ENCODE peak calls at places on chromosome 14, in five cellular contexts. P is stomach; U is effector memory CD4-positive, alpha-beta T cell; X is GM23338; N is tibial nerve. K is an unnamed sample.
A peak's percentile ranks its signal among the peaks of the same experiment; 100 is the strongest.

GRCh38 chr14:89369656-89370055 is 47.4 kb downstream of the FOXN3 start:
- DNase-seq in P (no peak), U (no peak), X (no peak), N (no peak), K (no peak)

GRCh38 chr14:63523735-63524408 is 19.3 kb downstream of the PPP2R5E start:
- DNase-seq in P (no peak), U (no peak), X (no peak), N (no peak), K (no peak)

GRCh38 chr14:97704316-97704715 is 907.1 kb downstream of the VRK1 start:
- DNase-seq in P (no peak), U (no peak), X (peak; percentile 19), N (no peak), K (no peak)

GRCh38 chr14:68135028-68135427 is 315.4 kb downstream of the RAD51B start:
- DNase-seq in P (no peak), U (no peak), X (no peak), N (no peak), K (no peak)

GRCh38 chr14:75049731-75050201 is 1.5 kb downstream of the MLH3 start:
- DNase-seq in P (no peak), U (no peak), X (no peak), N (no peak), K (no peak)

GRCh38 chr14:102922490-102923200 is at the start of gene AMN:
- DNase-seq in P (no peak), U (no peak), X (peak; percentile 79), N (no peak), K (no peak)

GRCh38 chr14:81938341-81938740 is 404.7 kb upstream of the SEL1L start:
- DNase-seq in P (no peak), U (no peak), X (no peak), N (no peak), K (no peak)

GRCh38 chr14:102654298-102654697 is 61.8 kb downstream of the RCOR1 start:
- DNase-seq in P (no peak), U (no peak), X (no peak), N (no peak), K (no peak)

GRCh38 chr14:103522028-103522581 is 525 bp downstream of the CKB start:
- DNase-seq in P (no peak), U (no peak), X (peak; percentile 57), N (no peak), K (no peak)

GRCh38 chr14:56118611-56119181 is 485 bp downstream of the PELI2 start:
- DNase-seq in P (peak; percentile 44), U (peak; percentile 4), X (peak; percentile 42), N (peak; percentile 18), K (no peak)

GRCh38 chr14:53180272-53181221 is 27.4 kb upstream of the DDHD1 start:
- DNase-seq in P (no peak), U (peak; percentile 43), X (peak; percentile 96), N (no peak), K (no peak)

GRCh38 chr14:78835052-78835451 is 664.9 kb downstream of the NRXN3 start:
- DNase-seq in P (no peak), U (no peak), X (no peak), N (no peak), K (peak; percentile 61)

GRCh38 chr14:42490536-42490935 is 883.9 kb downstream of the LRFN5 start:
- DNase-seq in P (no peak), U (no peak), X (no peak), N (no peak), K (no peak)

GRCh38 chr14:39419272-39419671 is 13.0 kb downstream of the FBXO33 start:
- DNase-seq in P (no peak), U (no peak), X (no peak), N (no peak), K (no peak)

GRCh38 chr14:26775765-26776577 is 178.1 kb upstream of the NOVA1 start:
- DNase-seq in P (no peak), U (no peak), X (no peak), N (no peak), K (no peak)

GRCh38 chr14:102063808-102064429 is 22.9 kb downstream of the HSP90AA1 start:
- DNase-seq in P (no peak), U (no peak), X (peak; percentile 24), N (no peak), K (no peak)

GRCh38 chr14:38350102-38350501 is 94.2 kb upstream of the CLEC14A start:
- DNase-seq in P (no peak), U (no peak), X (no peak), N (no peak), K (no peak)

GRCh38 chr14:95482967-95483842 is 33.2 kb downstream of the SYNE3 start:
- DNase-seq in P (peak; percentile 67), U (no peak), X (no peak), N (peak; percentile 74), K (no peak)

GRCh38 chr14:105171004-105171673 is 2.6 kb upstream of the JAG2 start:
- DNase-seq in P (peak; percentile 34), U (no peak), X (no peak), N (no peak), K (no peak)

GRCh38 chr14:87014854-87015253 is 978.1 kb downstream of the GALC start:
- DNase-seq in P (no peak), U (no peak), X (peak; percentile 13), N (no peak), K (no peak)

GRCh38 chr14:31994391-31995033 is 82.6 kb upstream of the ARHGAP5 start:
- DNase-seq in P (no peak), U (no peak), X (no peak), N (no peak), K (no peak)

GRCh38 chr14:92615451-92615850 is 101.9 kb downstream of the RIN3 start:
- DNase-seq in P (no peak), U (peak; percentile 51), X (no peak), N (no peak), K (no peak)

GRCh38 chr14:22536853-22537338 is 52.1 kb downstream of the DAD1 start:
- DNase-seq in P (peak; percentile 55), U (peak; percentile 69), X (no peak), N (peak; percentile 62), K (no peak)

GRCh38 chr14:34665785-34666425 is 36.0 kb upstream of the SNX6 start:
- DNase-seq in P (no peak), U (peak; percentile 5), X (no peak), N (peak; percentile 76), K (no peak)

GRCh38 chr14:21054123-21054767 is 3.4 kb upstream of the RNASE8 start:
- DNase-seq in P (no peak), U (no peak), X (peak; percentile 27), N (no peak), K (no peak)

GRCh38 chr14:61152851-61153364 is 128.2 kb downstream of the TMEM30B start:
- DNase-seq in P (no peak), U (no peak), X (no peak), N (no peak), K (no peak)

GRCh38 chr14:39499514-39499913 is 67.3 kb upstream of the FBXO33 start:
- DNase-seq in P (no peak), U (no peak), X (no peak), N (no peak), K (no peak)

GRCh38 chr14:75454963-75455546 is 27.2 kb downstream of the JDP2 start:
- DNase-seq in P (peak; percentile 65), U (no peak), X (no peak), N (peak; percentile 73), K (no peak)

GRCh38 chr14:104742586-104743455 is 10.1 kb upstream of the SIVA1 start:
- DNase-seq in P (no peak), U (no peak), X (no peak), N (no peak), K (no peak)

GRCh38 chr14:77142289-77142814 is 761 bp upstream of the ZDHHC22 start:
- DNase-seq in P (no peak), U (no peak), X (no peak), N (no peak), K (no peak)
- H3K27ac ChIP-seq in P (no peak overlapping the region), U (no peak overlapping the region), X (peak overlapping the region; percentile 91), N (no peak overlapping the region), K (peak overlapping the region; percentile 67)

GRCh38 chr14:58816416-58817115 is 178.8 kb downstream of the DACT1 start:
- DNase-seq in P (no peak), U (no peak), X (no peak), N (no peak), K (no peak)
- H3K27ac ChIP-seq in P (no peak overlapping the region), U (no peak overlapping the region), X (no peak overlapping the region), N (no peak overlapping the region), K (peak overlapping the region; percentile 54)

GRCh38 chr14:55101698-55102097 is 27.4 kb upstream of the LGALS3 start:
- DNase-seq in P (no peak), U (no peak), X (no peak), N (no peak), K (no peak)
- H3K27ac ChIP-seq in P (peak overlapping the region; percentile 91), U (peak overlapping the region; percentile 57), X (no peak overlapping the region), N (peak overlapping the region; percentile 87), K (no peak overlapping the region)

DNA sequence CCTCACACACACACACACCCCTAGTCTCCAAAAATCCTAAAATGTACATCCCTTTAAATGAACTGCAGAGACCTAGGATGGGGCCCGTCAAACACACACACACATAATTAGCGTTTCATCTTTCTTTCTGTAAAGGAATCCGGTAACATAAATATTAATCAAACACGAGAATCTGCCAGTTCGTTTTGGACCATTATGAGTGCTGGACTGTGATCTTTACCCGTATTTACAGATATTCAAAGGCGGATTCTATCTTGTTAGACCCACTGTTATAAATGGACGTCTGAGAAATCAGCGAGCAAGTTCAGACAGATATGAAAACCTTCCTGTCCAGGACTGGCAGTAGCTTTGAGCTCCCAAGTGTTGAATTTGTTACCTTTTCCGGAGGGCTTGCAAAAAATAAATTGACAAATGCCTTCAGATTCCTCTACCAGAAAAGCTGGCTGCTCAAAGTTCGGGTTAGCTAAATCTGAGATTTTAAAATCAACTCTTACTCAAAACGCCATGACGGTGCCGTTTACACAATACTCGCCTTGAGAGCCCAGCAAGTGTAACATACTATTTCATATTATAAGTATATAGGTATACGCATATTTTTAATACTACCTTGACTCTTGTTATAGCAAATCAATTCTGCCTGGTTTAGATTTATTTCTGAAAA is 27.6 kb downstream of the BCL11B start:
- DNase-seq in P (no peak), U (no peak), X (no peak), N (no peak), K (no peak)
- H3K27ac ChIP-seq in P (peak overlapping the region; percentile 13), U (peak overlapping the region; percentile 97), X (peak overlapping the region; percentile 97), N (peak overlapping the region; percentile 26), K (peak overlapping the region; percentile 40)

K was measured in caudate nucleus.